ENCODE peak calls at places on chromosomes 2 and 18, in seven cellular contexts. N, M, B, R, G, H and D are unnamed samples.

GRCh38 chr2:180622122-180622918 is 358.1 kb upstream of the UBE2E3 start:
- DNase-seq in R (no peak), H (no peak), G (no peak), N (peak; percentile 70), M (no peak), B (peak; percentile 21), D (no peak)

GRCh38 chr2:64284751-64285150 is 140.5 kb upstream of the PELI1 start:
- DNase-seq in B (no peak), H (no peak), R (no peak), N (no peak), G (no peak), M (no peak), D (no peak)

GRCh38 chr2:31075393-31075792 is 62.8 kb downstream of the GALNT14 start:
- DNase-seq in M (no peak), N (no peak), H (no peak), G (peak; percentile 10), R (no peak), B (no peak), D (no peak)

GRCh38 chr2:195363496-195363895 is 293.5 kb upstream of the SLC39A10 start:
- DNase-seq in M (no peak), B (peak; percentile 63), G (no peak), R (no peak), H (no peak), N (peak; percentile 82), D (no peak)

GRCh38 chr2:124283090-124283489 is 258.0 kb downstream of the CNTNAP5 start:
- DNase-seq in H (no peak), B (peak; percentile 3), R (no peak), G (no peak), N (peak; percentile 76), M (no peak), D (no peak)

GRCh38 chr2:53450885-53451284 is 316.7 kb upstream of the CHAC2 start:
- DNase-seq in G (no peak), M (no peak), N (no peak), H (no peak), R (no peak), B (no peak), D (no peak)

GRCh38 chr2:192216336-192216735 is 21.6 kb upstream of the TMEFF2 start:
- DNase-seq in G (no peak), N (no peak), R (no peak), M (no peak), B (no peak), H (no peak), D (no peak)

GRCh38 chr2:183608747-183609146 is 484.5 kb downstream of the NUP35 start:
- DNase-seq in H (no peak), G (no peak), M (no peak), B (no peak), R (no peak), N (no peak), D (no peak)

GRCh38 chr2:11535899-11536344 is 2.1 kb downstream of the GREB1 start:
- DNase-seq in N (no peak), M (no peak), R (no peak), B (no peak), G (no peak), H (no peak), D (no peak)

GRCh38 chr2:46200100-46200690 is 97.0 kb upstream of the EPAS1 start:
- DNase-seq in M (peak; percentile 56), H (no peak), R (no peak), B (no peak), G (no peak), N (peak; percentile 54), D (peak; percentile 56)

GRCh38 chr18:3985664-3986063 is 469.4 kb downstream of the DLGAP1 start:
- DNase-seq in B (peak; percentile 85), G (no peak), R (no peak), M (no peak), H (no peak), N (peak; percentile 63), D (no peak)

GRCh38 chr18:267380-267687 is 513 bp downstream of the THOC1 start:
- DNase-seq in M (no peak), N (no peak), B (no peak), R (peak; percentile 19), H (no peak), G (no peak), D (no peak)

GRCh38 chr2:24489942-24490673 is 946 bp upstream of the NCOA1 start:
- DNase-seq in R (peak; percentile 58), M (no peak), H (no peak), N (peak; percentile 45), G (peak; percentile 56), B (peak; percentile 30), D (no peak)

GRCh38 chr18:79401494-79402208 is 5.9 kb downstream of the NFATC1 start:
- DNase-seq in N (no peak), B (no peak), M (no peak), H (no peak), R (no peak), G (no peak), D (no peak)

GRCh38 chr2:102337481-102338386 is 17.9 kb upstream of the IL18R1 start:
- DNase-seq in M (no peak), N (peak; percentile 74), H (no peak), G (no peak), R (no peak), B (peak; percentile 26), D (no peak)

GRCh38 chr2:180591947-180592346 is 388.5 kb upstream of the UBE2E3 start:
- DNase-seq in H (no peak), R (no peak), N (no peak), B (no peak), G (no peak), M (no peak), D (no peak)

GRCh38 chr2:204325468-204325867 is 219.8 kb upstream of the PARD3B start:
- DNase-seq in H (no peak), N (peak; percentile 91), B (peak; percentile 59), M (peak; percentile 56), G (peak; percentile 88), R (peak; percentile 49), D (peak; percentile 73)

GRCh38 chr2:234528410-234529150 is 31.7 kb upstream of the ARL4C start:
- DNase-seq in B (no peak), N (no peak), R (no peak), M (no peak), G (peak; percentile 47), H (no peak), D (no peak)

DNA sequence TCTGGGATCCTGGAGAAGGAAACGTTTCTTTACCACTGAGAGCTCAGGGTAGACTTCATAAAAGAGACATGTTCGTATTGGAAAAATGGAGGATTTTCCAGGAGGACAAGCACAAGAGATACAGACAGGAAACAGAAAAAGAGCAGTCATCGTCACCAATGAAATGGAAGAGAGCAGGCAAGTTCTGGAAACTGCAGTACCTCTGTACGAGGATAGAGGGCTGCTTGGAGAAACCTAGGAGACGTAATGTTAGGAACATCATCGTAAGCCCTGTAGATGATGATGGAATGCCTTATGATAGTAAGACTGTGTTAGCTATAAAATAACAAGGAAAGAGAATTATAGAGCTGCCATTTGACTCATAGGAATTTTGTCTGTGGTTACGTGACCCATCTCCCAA is 121.1 kb upstream of the KLHL14 start:
- DNase-seq in M (no peak), N (peak; percentile 13), G (no peak), B (no peak), R (peak; percentile 2), H (no peak), D (no peak)
- TF ChIP-seq CTCF in M (peak; percentile 45), N (peak; percentile 27), G (peak; percentile 39), B (peak; percentile 35), R (no peak), H (no peak), D (peak; percentile 13)

GRCh38 chr2:143525536-143525935 is 396.3 kb downstream of the ARHGAP15 start:
- DNase-seq in B (no peak), N (no peak), H (no peak), G (peak; percentile 28), R (no peak), M (peak; percentile 16), D (no peak)

GRCh38 chr2:143530753-143531152 is 401.5 kb downstream of the ARHGAP15 start:
- DNase-seq in M (no peak), G (no peak), H (no peak), R (no peak), B (peak; percentile 12), N (no peak), D (no peak)

GRCh38 chr2:143525006-143525405 is 395.8 kb downstream of the ARHGAP15 start:
- DNase-seq in G (no peak), N (no peak), R (no peak), B (no peak), M (no peak), H (no peak), D (no peak)

GRCh38 chr2:143528021-143528420 is 398.8 kb downstream of the ARHGAP15 start:
- DNase-seq in H (no peak), B (no peak), G (peak; percentile 27), M (no peak), N (no peak), R (no peak), D (no peak)

GRCh38 chr2:143529118-143529720 is 400.0 kb downstream of the ARHGAP15 start:
- DNase-seq in H (no peak), N (no peak), G (no peak), B (no peak), R (no peak), M (no peak), D (no peak)
- H3K4me3 ChIP-seq in H (no peak overlapping the region), N (no peak overlapping the region), G (no peak overlapping the region), B (no peak overlapping the region), R (no peak overlapping the region), M (no peak overlapping the region), D (no peak overlapping the region)

GRCh38 chr2:206232287-206233035 is 42.0 kb upstream of the ZDBF2 start:
- DNase-seq in N (no peak), H (no peak), G (no peak), B (no peak), M (no peak), R (no peak), D (no peak)
- TF ChIP-seq CTCF in N (no peak), H (no peak), G (no peak), B (peak; percentile 16), M (no peak), R (no peak), D (no peak)

DNA sequence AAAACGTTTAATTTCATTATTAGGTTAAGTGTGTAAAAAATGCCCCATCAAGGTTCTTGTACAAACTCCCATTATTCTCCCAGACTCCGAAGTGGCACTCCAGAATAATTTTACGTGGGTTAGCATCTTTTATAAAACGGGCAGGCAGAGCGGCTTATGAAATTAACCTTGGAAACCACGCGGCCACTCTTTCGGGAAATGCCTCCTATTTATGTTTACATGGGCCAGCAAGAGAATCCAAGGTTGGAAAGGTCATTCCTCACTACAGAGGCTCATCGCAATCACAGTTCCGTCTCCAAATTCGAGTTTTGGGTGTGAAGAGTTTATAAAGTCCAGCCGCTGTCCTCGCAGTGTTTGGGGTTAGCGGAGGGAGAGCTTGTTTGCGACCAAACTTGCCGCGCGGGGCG is 1.2 kb upstream of the IMPA2 start:
- DNase-seq in M (no peak), N (no peak), B (no peak), R (peak; percentile 20), G (no peak), H (no peak), D (no peak)
- H3K4me3 ChIP-seq in M (no peak overlapping the region), N (peak overlapping the region; percentile 62), B (peak overlapping the region; percentile 63), R (peak overlapping the region; percentile 55), G (peak overlapping the region; percentile 91), H (peak overlapping the region; percentile 79), D (peak overlapping the region; percentile 57)

GRCh38 chr18:11387880-11388279 is 221.5 kb upstream of the SLC35G4 start:
- DNase-seq in H (peak; percentile 10), R (peak; percentile 35), N (peak; percentile 70), G (peak; percentile 46), M (no peak), B (peak; percentile 18), D (peak; percentile 73)
- TF ChIP-seq CTCF in H (peak; percentile 18), R (no peak), N (peak; percentile 53), G (peak; percentile 38), M (no peak), B (peak; percentile 51), D (peak; percentile 46)